ENCODE peak calls at places on chromosomes 16 and 17, in five cellular contexts. X, C, Q, I and U are unnamed samples.

GRCh38 chr17:60630352-60630751 is 30.4 kb downstream of the PPM1D start:
- DNase-seq in C (no peak), Q (no peak), X (no peak), I (no peak), U (no peak)

GRCh38 chr16:86019446-86020047 is 120.6 kb downstream of the IRF8 start:
- DNase-seq in X (no peak), C (peak; percentile 70), I (peak; percentile 51), Q (no peak), U (no peak)

GRCh38 chr16:67349172-67349571 is 22.6 kb downstream of the LRRC36 start:
- DNase-seq in C (peak; percentile 48), X (no peak), I (peak; percentile 86), Q (peak; percentile 61), U (no peak)

GRCh38 chr17:38322156-38322779 is 21.5 kb downstream of the GPR179 start:
- DNase-seq in I (peak; percentile 90), C (peak; percentile 82), X (peak; percentile 71), Q (peak; percentile 61), U (peak; percentile 73)

GRCh38 chr16:75379911-75380847 is 53.1 kb downstream of the CFDP1 start:
- DNase-seq in X (peak; percentile 68), C (no peak), Q (no peak), I (peak; percentile 88), U (no peak)

GRCh38 chr17:36527851-36528250 is 6.8 kb downstream of the MYO19 start:
- DNase-seq in X (no peak), Q (no peak), I (no peak), C (no peak), U (no peak)

GRCh38 chr16:4360538-4361021 is 9.5 kb upstream of the PAM16 start:
- DNase-seq in X (peak; percentile 62), I (peak; percentile 77), Q (no peak), C (no peak), U (no peak)

GRCh38 chr16:87528690-87529579 is 36.1 kb upstream of the ZCCHC14 start:
- DNase-seq in Q (no peak), C (no peak), I (no peak), X (no peak), U (no peak)

GRCh38 chr17:28407130-28407973 is 1.3 kb upstream of the SLC46A1 start:
- DNase-seq in X (no peak), C (peak; percentile 68), I (no peak), Q (no peak), U (no peak)

GRCh38 chr16:30896203-30896889 is at the start of gene CTF1:
- DNase-seq in X (no peak), I (peak; percentile 85), C (peak; percentile 85), Q (peak; percentile 53), U (peak; percentile 61)

DNA sequence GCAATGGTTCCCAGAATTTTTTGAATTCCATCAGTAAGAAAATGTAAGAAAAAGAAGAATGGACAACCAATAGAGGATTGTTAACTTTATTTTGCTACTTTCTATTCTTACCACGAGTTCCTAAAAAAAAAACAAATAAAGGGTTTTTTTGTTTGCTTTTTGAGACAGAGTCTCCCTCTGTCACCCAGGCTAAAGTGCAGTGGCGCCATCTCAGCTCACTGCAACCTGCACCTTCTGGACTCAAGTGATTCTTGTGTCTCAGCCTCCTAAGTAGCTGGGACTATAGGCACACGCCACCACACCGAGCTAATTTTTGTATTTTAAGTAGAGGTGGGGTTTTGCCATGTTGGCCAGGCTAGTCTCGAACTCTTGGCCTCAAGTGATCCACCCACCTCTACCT is 127.7 kb downstream of the VPS53 start:
- DNase-seq in I (no peak), C (no peak), X (no peak), Q (no peak), U (no peak)
- H3K4me3 ChIP-seq in I (no peak overlapping the region), C (no peak overlapping the region), X (no peak overlapping the region), Q (no peak overlapping the region), U (no peak overlapping the region)

GRCh38 chr17:68599873-68600122 is 1.4 kb downstream of the FAM20A start:
- DNase-seq in X (no peak), C (no peak), I (no peak), Q (no peak), U (no peak)

GRCh38 chr17:68599091-68599872 is 1.9 kb downstream of the FAM20A start:
- DNase-seq in X (no peak), Q (peak; percentile 58), I (no peak), C (peak; percentile 28), U (no peak)

GRCh38 chr17:68598545-68598961 is 2.6 kb downstream of the FAM20A start:
- DNase-seq in I (no peak), Q (no peak), X (no peak), C (no peak), U (no peak)

GRCh38 chr17:68596411-68596945 is 4.7 kb downstream of the FAM20A start:
- DNase-seq in C (no peak), I (no peak), X (no peak), Q (no peak), U (no peak)

GRCh38 chr17:68598074-68598473 is 3.1 kb downstream of the FAM20A start:
- DNase-seq in I (no peak), C (no peak), Q (no peak), X (no peak), U (no peak)
- H3K4me3 ChIP-seq in I (no peak overlapping the region), C (no peak overlapping the region), Q (no peak overlapping the region), X (no peak overlapping the region), U (no peak overlapping the region)

GRCh38 chr16:1775006-1775845 is 2.3 kb upstream of the MRPS34 start:
- DNase-seq in C (no peak), X (no peak), I (no peak), Q (no peak), U (no peak)
- H3K4me3 ChIP-seq in C (no peak overlapping the region), X (no peak overlapping the region), I (no peak overlapping the region), Q (no peak overlapping the region), U (no peak overlapping the region)

GRCh38 chr17:80649672-80650338 is 105.2 kb downstream of the RPTOR start:
- DNase-seq in Q (peak; percentile 64), X (peak; percentile 77), I (peak; percentile 53), C (peak; percentile 88), U (no peak)
- H3K4me3 ChIP-seq in Q (no peak overlapping the region), X (peak overlapping the region; percentile 51), I (no peak overlapping the region), C (no peak overlapping the region), U (no peak overlapping the region)

DNA sequence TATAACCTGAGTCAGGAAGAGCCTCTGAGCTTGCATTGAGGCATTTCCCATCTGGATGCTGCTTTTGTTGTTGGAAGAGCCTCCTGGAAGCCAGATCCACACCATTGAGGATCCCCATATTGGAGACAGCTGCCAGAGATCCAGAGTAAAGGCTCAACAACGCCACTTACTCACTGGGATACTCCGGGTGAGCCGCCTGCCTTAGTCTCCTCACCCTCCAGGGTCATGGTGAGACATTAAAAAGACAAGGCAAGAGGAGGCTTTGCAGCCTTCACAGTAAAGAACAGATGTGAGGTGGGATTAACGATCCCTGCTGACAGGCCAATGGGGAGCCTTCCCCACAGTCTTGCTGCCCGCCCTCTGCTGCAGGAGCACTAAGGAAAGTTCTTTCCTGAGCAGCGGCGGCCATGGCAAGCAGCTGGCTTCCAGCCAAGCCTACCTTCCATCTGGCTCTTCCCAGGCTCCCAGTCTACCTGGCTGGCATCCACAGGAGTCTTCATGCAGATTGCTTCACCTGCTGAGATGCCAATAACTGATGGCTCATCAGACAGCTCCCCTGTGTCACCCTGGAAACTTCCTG is 198.5 kb downstream of the CYLD start:
- DNase-seq in I (no peak), Q (no peak), X (no peak), C (no peak), U (no peak)
- H3K4me3 ChIP-seq in I (no peak overlapping the region), Q (no peak overlapping the region), X (no peak overlapping the region), C (no peak overlapping the region), U (no peak overlapping the region)

DNA sequence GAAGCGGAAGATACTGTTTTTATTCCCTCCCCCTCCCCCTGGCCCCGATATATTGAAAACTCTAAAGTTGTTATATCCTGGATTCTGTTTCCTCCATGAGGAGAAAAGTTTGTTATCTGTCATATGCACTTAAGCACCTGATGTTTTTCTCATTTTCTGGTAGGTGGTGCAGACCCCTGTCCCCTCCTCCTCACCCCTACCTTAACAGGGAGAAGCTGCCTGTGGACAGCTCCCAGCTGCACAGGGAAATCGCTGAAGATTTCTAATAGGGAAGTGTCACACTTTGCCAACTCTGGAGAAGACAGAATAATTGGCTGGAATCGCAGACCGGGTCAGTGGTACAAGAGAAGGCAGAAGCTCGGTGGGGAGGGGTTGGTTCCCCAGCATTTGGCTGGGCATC is 45.3 kb upstream of the TOB1 start:
- DNase-seq in I (no peak), C (no peak), Q (no peak), X (no peak), U (no peak)
- H3K4me3 ChIP-seq in I (no peak overlapping the region), C (no peak overlapping the region), Q (no peak overlapping the region), X (no peak overlapping the region), U (no peak overlapping the region)

DNA sequence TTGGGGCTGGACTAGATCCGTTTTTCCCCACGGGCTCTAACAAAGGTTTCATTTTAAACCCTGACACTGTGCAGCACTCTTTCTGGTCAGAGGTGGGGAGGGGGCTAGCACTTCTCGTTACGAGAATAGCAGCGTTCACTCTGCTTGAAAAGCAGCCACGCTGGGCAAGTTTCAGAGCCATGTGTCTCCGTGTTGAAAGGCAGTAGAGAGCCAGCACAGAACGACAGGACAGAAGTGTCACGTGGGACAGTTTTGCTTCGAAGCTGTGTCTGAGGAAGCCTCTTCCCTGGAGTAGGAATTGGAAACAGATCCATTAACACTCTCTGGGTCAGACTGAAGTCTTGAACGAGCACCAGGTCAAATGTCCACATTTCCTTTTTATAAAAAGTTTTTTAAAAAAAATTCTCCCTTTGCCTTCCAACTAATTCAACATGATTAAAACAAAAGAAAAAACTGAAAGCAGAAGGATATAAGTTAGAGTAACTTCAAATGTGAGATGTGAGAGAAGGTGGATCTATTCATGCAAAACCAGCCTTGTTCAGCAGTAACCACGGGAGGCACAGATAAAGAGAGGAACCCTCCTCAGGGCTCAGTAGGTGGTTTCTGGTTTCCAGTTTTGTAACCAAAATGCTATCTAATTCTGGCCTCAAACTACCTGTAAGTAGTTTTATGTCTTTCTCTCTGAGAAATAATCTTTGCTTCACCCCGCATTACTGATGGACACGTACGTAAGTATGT is 65.0 kb downstream of the SMG6 start:
- DNase-seq in I (peak; percentile 87), X (no peak), Q (no peak), C (no peak), U (no peak)
- H3K4me3 ChIP-seq in I (peak overlapping the region; percentile 47), X (no peak overlapping the region), Q (no peak overlapping the region), C (no peak overlapping the region), U (no peak overlapping the region)

GRCh38 chr17:80866050-80866793 is 125.4 kb upstream of the CHMP6 start:
- DNase-seq in I (peak; percentile 59), X (peak; percentile 59), Q (peak; percentile 73), C (peak; percentile 77), U (peak; percentile 81)
- H3K4me3 ChIP-seq in I (no peak overlapping the region), X (no peak overlapping the region), Q (no peak overlapping the region), C (no peak overlapping the region), U (no peak overlapping the region)